ENCODE peak calls at places on chromosomes 12 and 14, in nine cellular contexts. One of them, this sample, is unnamed.

GRCh38 chr12:11321980-11322379 is 11.7 kb upstream of the PRB4 start:
- DNase-seq in mucosa of descending colon: no peak
- DNase-seq in HEK293T: no peak
- DNase-seq in stimulated activated naive CD8-positive, alpha-beta T cell treated with anti-CD3 and anti-CD28 coated beads, Interleukin-15, Interleukin-2, amounts not matched to agents 100 U/mL and 50 U/mL, for 24 hours: no peak
- DNase-seq in stimulated activated CD8-positive, alpha-beta memory T cell treated with anti-CD3 and anti-CD28 coated beads, Interleukin-4, amount 100 ng/mL, for 24 hours: no peak
- DNase-seq in M059J: peak
- DNase-seq in bronchial epithelial cell: no peak
- DNase-seq in SK-N-SH: no peak
- DNase-seq in SIG-M5: no peak
- DNase-seq in this sample: no peak

GRCh38 chr14:74575936-74576335 is 36.1 kb downstream of the LTBP2 start:
- DNase-seq in bronchial epithelial cell: no peak
- DNase-seq in SIG-M5: no peak
- DNase-seq in stimulated activated naive CD8-positive, alpha-beta T cell treated with anti-CD3 and anti-CD28 coated beads, Interleukin-15, Interleukin-2, amounts not matched to agents 100 U/mL and 50 U/mL, for 24 hours: no peak
- DNase-seq in M059J: no peak
- DNase-seq in mucosa of descending colon: no peak
- DNase-seq in stimulated activated CD8-positive, alpha-beta memory T cell treated with anti-CD3 and anti-CD28 coated beads, Interleukin-4, amount 100 ng/mL, for 24 hours: no peak
- DNase-seq in SK-N-SH: no peak
- DNase-seq in HEK293T: no peak
- DNase-seq in this sample: no peak

GRCh38 chr12:94644141-94644575 is 6.2 kb downstream of the TMCC3 start:
- DNase-seq in M059J: peak
- DNase-seq in mucosa of descending colon: no peak
- DNase-seq in bronchial epithelial cell: peak
- DNase-seq in stimulated activated naive CD8-positive, alpha-beta T cell treated with anti-CD3 and anti-CD28 coated beads, Interleukin-15, Interleukin-2, amounts not matched to agents 100 U/mL and 50 U/mL, for 24 hours: peak
- DNase-seq in SIG-M5: no peak
- DNase-seq in HEK293T: no peak
- DNase-seq in SK-N-SH: no peak
- DNase-seq in stimulated activated CD8-positive, alpha-beta memory T cell treated with anti-CD3 and anti-CD28 coated beads, Interleukin-4, amount 100 ng/mL, for 24 hours: no peak
- DNase-seq in this sample: no peak

GRCh38 chr14:70213721-70214282 is 25.1 kb upstream of the SLC8A3 start:
- DNase-seq in stimulated activated naive CD8-positive, alpha-beta T cell treated with anti-CD3 and anti-CD28 coated beads, Interleukin-15, Interleukin-2, amounts not matched to agents 100 U/mL and 50 U/mL, for 24 hours: no peak
- DNase-seq in SIG-M5: no peak
- DNase-seq in SK-N-SH: no peak
- DNase-seq in mucosa of descending colon: no peak
- DNase-seq in HEK293T: no peak
- DNase-seq in bronchial epithelial cell: no peak
- DNase-seq in M059J: no peak
- DNase-seq in stimulated activated CD8-positive, alpha-beta memory T cell treated with anti-CD3 and anti-CD28 coated beads, Interleukin-4, amount 100 ng/mL, for 24 hours: no peak
- DNase-seq in this sample: no peak

GRCh38 chr12:57049047-57049446 is 882 bp downstream of the MYO1A start:
- DNase-seq in SIG-M5: no peak
- DNase-seq in mucosa of descending colon: peak
- DNase-seq in HEK293T: no peak
- DNase-seq in M059J: no peak
- DNase-seq in stimulated activated CD8-positive, alpha-beta memory T cell treated with anti-CD3 and anti-CD28 coated beads, Interleukin-4, amount 100 ng/mL, for 24 hours: no peak
- DNase-seq in stimulated activated naive CD8-positive, alpha-beta T cell treated with anti-CD3 and anti-CD28 coated beads, Interleukin-15, Interleukin-2, amounts not matched to agents 100 U/mL and 50 U/mL, for 24 hours: no peak
- DNase-seq in SK-N-SH: no peak
- DNase-seq in bronchial epithelial cell: no peak
- DNase-seq in this sample: no peak

GRCh38 chr12:71664411-71665108 is 459 bp downstream of the THAP2 start:
- DNase-seq in bronchial epithelial cell: peak
- DNase-seq in SK-N-SH: no peak
- DNase-seq in stimulated activated naive CD8-positive, alpha-beta T cell treated with anti-CD3 and anti-CD28 coated beads, Interleukin-15, Interleukin-2, amounts not matched to agents 100 U/mL and 50 U/mL, for 24 hours: no peak
- DNase-seq in SIG-M5: no peak
- DNase-seq in HEK293T: no peak
- DNase-seq in stimulated activated CD8-positive, alpha-beta memory T cell treated with anti-CD3 and anti-CD28 coated beads, Interleukin-4, amount 100 ng/mL, for 24 hours: no peak
- DNase-seq in mucosa of descending colon: no peak
- DNase-seq in M059J: no peak
- DNase-seq in this sample: no peak

GRCh38 chr12:83826112-83826511 is 1086.5 kb downstream of the SLC6A15 start:
- DNase-seq in M059J: no peak
- DNase-seq in SK-N-SH: peak
- DNase-seq in SIG-M5: no peak
- DNase-seq in HEK293T: peak
- DNase-seq in bronchial epithelial cell: peak
- DNase-seq in stimulated activated naive CD8-positive, alpha-beta T cell treated with anti-CD3 and anti-CD28 coated beads, Interleukin-15, Interleukin-2, amounts not matched to agents 100 U/mL and 50 U/mL, for 24 hours: peak
- DNase-seq in stimulated activated CD8-positive, alpha-beta memory T cell treated with anti-CD3 and anti-CD28 coated beads, Interleukin-4, amount 100 ng/mL, for 24 hours: no peak
- DNase-seq in mucosa of descending colon: peak
- DNase-seq in this sample: no peak

GRCh38 chr14:53384073-53384472 is 230.9 kb upstream of the DDHD1 start:
- DNase-seq in M059J: no peak
- DNase-seq in SIG-M5: no peak
- DNase-seq in HEK293T: no peak
- DNase-seq in SK-N-SH: no peak
- DNase-seq in mucosa of descending colon: no peak
- DNase-seq in bronchial epithelial cell: peak
- DNase-seq in stimulated activated naive CD8-positive, alpha-beta T cell treated with anti-CD3 and anti-CD28 coated beads, Interleukin-15, Interleukin-2, amounts not matched to agents 100 U/mL and 50 U/mL, for 24 hours: no peak
- DNase-seq in stimulated activated CD8-positive, alpha-beta memory T cell treated with anti-CD3 and anti-CD28 coated beads, Interleukin-4, amount 100 ng/mL, for 24 hours: no peak
- DNase-seq in this sample: no peak

GRCh38 chr12:15350643-15351042 is 28.3 kb downstream of the PTPRO start:
- DNase-seq in bronchial epithelial cell: no peak
- DNase-seq in stimulated activated naive CD8-positive, alpha-beta T cell treated with anti-CD3 and anti-CD28 coated beads, Interleukin-15, Interleukin-2, amounts not matched to agents 100 U/mL and 50 U/mL, for 24 hours: no peak
- DNase-seq in stimulated activated CD8-positive, alpha-beta memory T cell treated with anti-CD3 and anti-CD28 coated beads, Interleukin-4, amount 100 ng/mL, for 24 hours: no peak
- DNase-seq in HEK293T: no peak
- DNase-seq in M059J: no peak
- DNase-seq in SK-N-SH: no peak
- DNase-seq in SIG-M5: no peak
- DNase-seq in mucosa of descending colon: no peak
- DNase-seq in this sample: no peak

GRCh38 chr12:19945559-19946485 is 422.5 kb upstream of the PDE3A start:
- DNase-seq in M059J: peak
- DNase-seq in SIG-M5: no peak
- DNase-seq in SK-N-SH: peak
- DNase-seq in HEK293T: no peak
- DNase-seq in mucosa of descending colon: no peak
- DNase-seq in stimulated activated naive CD8-positive, alpha-beta T cell treated with anti-CD3 and anti-CD28 coated beads, Interleukin-15, Interleukin-2, amounts not matched to agents 100 U/mL and 50 U/mL, for 24 hours: no peak
- DNase-seq in bronchial epithelial cell: peak
- DNase-seq in stimulated activated CD8-positive, alpha-beta memory T cell treated with anti-CD3 and anti-CD28 coated beads, Interleukin-4, amount 100 ng/mL, for 24 hours: no peak
- DNase-seq in this sample: no peak

GRCh38 chr12:79725987-79726386 is 35.2 kb upstream of the PAWR start:
- DNase-seq in SIG-M5: no peak
- DNase-seq in SK-N-SH: no peak
- DNase-seq in HEK293T: no peak
- DNase-seq in bronchial epithelial cell: peak
- DNase-seq in M059J: peak
- DNase-seq in stimulated activated CD8-positive, alpha-beta memory T cell treated with anti-CD3 and anti-CD28 coated beads, Interleukin-4, amount 100 ng/mL, for 24 hours: no peak
- DNase-seq in stimulated activated naive CD8-positive, alpha-beta T cell treated with anti-CD3 and anti-CD28 coated beads, Interleukin-15, Interleukin-2, amounts not matched to agents 100 U/mL and 50 U/mL, for 24 hours: no peak
- DNase-seq in mucosa of descending colon: no peak
- DNase-seq in this sample: no peak

GRCh38 chr12:100716949-100717732 is 77.4 kb upstream of the ANO4 start:
- DNase-seq in bronchial epithelial cell: no peak
- DNase-seq in mucosa of descending colon: no peak
- DNase-seq in HEK293T: peak
- DNase-seq in M059J: no peak
- DNase-seq in stimulated activated naive CD8-positive, alpha-beta T cell treated with anti-CD3 and anti-CD28 coated beads, Interleukin-15, Interleukin-2, amounts not matched to agents 100 U/mL and 50 U/mL, for 24 hours: no peak
- DNase-seq in stimulated activated CD8-positive, alpha-beta memory T cell treated with anti-CD3 and anti-CD28 coated beads, Interleukin-4, amount 100 ng/mL, for 24 hours: no peak
- DNase-seq in SK-N-SH: peak
- DNase-seq in SIG-M5: no peak
- DNase-seq in this sample: no peak

GRCh38 chr12:93302331-93303229 is 75.1 kb upstream of the NUDT4 start:
- DNase-seq in mucosa of descending colon: no peak
- DNase-seq in stimulated activated naive CD8-positive, alpha-beta T cell treated with anti-CD3 and anti-CD28 coated beads, Interleukin-15, Interleukin-2, amounts not matched to agents 100 U/mL and 50 U/mL, for 24 hours: no peak
- DNase-seq in SK-N-SH: no peak
- DNase-seq in stimulated activated CD8-positive, alpha-beta memory T cell treated with anti-CD3 and anti-CD28 coated beads, Interleukin-4, amount 100 ng/mL, for 24 hours: no peak
- DNase-seq in HEK293T: no peak
- DNase-seq in bronchial epithelial cell: no peak
- DNase-seq in M059J: peak
- DNase-seq in SIG-M5: no peak
- DNase-seq in this sample: peak

GRCh38 chr14:55697358-55697985 is 117.5 kb downstream of the KTN1 start:
- DNase-seq in M059J: peak
- DNase-seq in stimulated activated CD8-positive, alpha-beta memory T cell treated with anti-CD3 and anti-CD28 coated beads, Interleukin-4, amount 100 ng/mL, for 24 hours: no peak
- DNase-seq in mucosa of descending colon: peak
- DNase-seq in HEK293T: no peak
- DNase-seq in stimulated activated naive CD8-positive, alpha-beta T cell treated with anti-CD3 and anti-CD28 coated beads, Interleukin-15, Interleukin-2, amounts not matched to agents 100 U/mL and 50 U/mL, for 24 hours: no peak
- DNase-seq in SK-N-SH: no peak
- DNase-seq in SIG-M5: no peak
- DNase-seq in bronchial epithelial cell: no peak
- DNase-seq in this sample: no peak

GRCh38 chr14:32939254-32940065 is 781 bp downstream of the NPAS3 start:
- DNase-seq in M059J: peak
- DNase-seq in stimulated activated naive CD8-positive, alpha-beta T cell treated with anti-CD3 and anti-CD28 coated beads, Interleukin-15, Interleukin-2, amounts not matched to agents 100 U/mL and 50 U/mL, for 24 hours: peak
- DNase-seq in SIG-M5: no peak
- DNase-seq in mucosa of descending colon: peak
- DNase-seq in SK-N-SH: peak
- DNase-seq in bronchial epithelial cell: no peak
- DNase-seq in HEK293T: peak
- DNase-seq in stimulated activated CD8-positive, alpha-beta memory T cell treated with anti-CD3 and anti-CD28 coated beads, Interleukin-4, amount 100 ng/mL, for 24 hours: no peak
- DNase-seq in this sample: peak

This sample was measured in uterus.